ENCODE peak calls at places on chromosomes 6 and 20, in seven cellular contexts. T is K562, X is HFFc6, W is glutamatergic neuron, C is BE2C, E is left ventricle myocardium inferior, I is thoracic aorta. R is an unnamed sample.

GRCh38 chr20:2470051-2470431 is 548 bp downstream of the SNRPB start:
- DNase-seq in T (peak), X (peak), W (peak), C (peak), E (no peak), I (no peak), R (peak)

GRCh38 chr6:390914-391558 is 516 bp upstream of the IRF4 start:
- DNase-seq in T (no peak), X (peak), W (no peak), C (no peak), E (no peak), I (no peak), R (no peak)

GRCh38 chr6:145138469-145139185 is 596.7 kb downstream of the EPM2A start:
- DNase-seq in T (no peak), X (no peak), W (no peak), C (no peak), E (no peak), I (no peak), R (no peak)

GRCh38 chr6:101397199-101397598 is 3.7 kb downstream of the GRIK2 start:
- DNase-seq in T (no peak), X (no peak), W (no peak), C (no peak), E (no peak), I (no peak), R (peak)

GRCh38 chr20:38414769-38415450 is 20.2 kb downstream of the SNHG17 start:
- DNase-seq in T (no peak), X (no peak), W (no peak), C (no peak), E (no peak), I (no peak), R (no peak)

GRCh38 chr6:84618046-84618752 is 146.2 kb downstream of the TBX18 start:
- DNase-seq in T (no peak), X (peak), W (no peak), C (no peak), E (no peak), I (no peak), R (peak)

GRCh38 chr6:170039156-170040114 is 251.4 kb downstream of the DLL1 start:
- DNase-seq in T (no peak), X (no peak), W (peak), C (no peak), E (no peak), I (no peak), R (no peak)

GRCh38 chr20:35757098-35757705 is 14.6 kb upstream of the PHF20 start:
- DNase-seq in T (peak), X (no peak), W (no peak), C (no peak), E (no peak), I (no peak), R (no peak)

GRCh38 chr6:551829-552350 is 105.0 kb downstream of the HUS1B start:
- DNase-seq in T (no peak), X (no peak), W (no peak), C (no peak), E (no peak), I (no peak), R (no peak)

GRCh38 chr6:111794300-111794699 is 79.0 kb downstream of the FYN start:
- DNase-seq in T (no peak), X (no peak), W (no peak), C (no peak), E (no peak), I (no peak), R (no peak)

GRCh38 chr6:40788661-40789111 is 201.5 kb upstream of the LRFN2 start:
- DNase-seq in T (no peak), X (no peak), W (no peak), C (peak), E (no peak), I (no peak), R (peak)

GRCh38 chr20:60097285-60097684 is 139.1 kb downstream of the CDH26 start:
- DNase-seq in T (no peak), X (no peak), W (no peak), C (no peak), E (no peak), I (no peak), R (no peak)

GRCh38 chr20:46959081-46959692 is 64.5 kb downstream of the EYA2 start:
- DNase-seq in T (no peak), X (peak), W (no peak), C (no peak), E (no peak), I (no peak), R (peak)

GRCh38 chr6:136586295-136586694 is 36.1 kb upstream of the MAP7 start:
- DNase-seq in T (no peak), X (peak), W (no peak), C (no peak), E (no peak), I (no peak), R (peak)

GRCh38 chr6:118012944-118013343 is 105.9 kb downstream of the SLC35F1 start:
- DNase-seq in T (no peak), X (no peak), W (no peak), C (no peak), E (no peak), I (no peak), R (no peak)

GRCh38 chr6:76706566-76706965 is 634.1 kb upstream of the IMPG1 start:
- DNase-seq in T (no peak), X (no peak), W (no peak), C (no peak), E (no peak), I (no peak), R (peak)

GRCh38 chr6:139126255-139126654 is 8.6 kb upstream of the HECA start:
- DNase-seq in T (no peak), X (peak), W (no peak), C (no peak), E (no peak), I (no peak), R (peak)

GRCh38 chr20:24102290-24102689 is 113.7 kb upstream of the GGTLC1 start:
- DNase-seq in T (no peak), X (no peak), W (no peak), C (no peak), E (no peak), I (no peak), R (peak)

GRCh38 chr6:90537027-90537426 is 49.8 kb downstream of the MAP3K7 start:
- DNase-seq in T (no peak), X (peak), W (no peak), C (no peak), E (no peak), I (no peak), R (peak)

GRCh38 chr6:140572129-140572528 is 1197.7 kb upstream of the CITED2 start:
- DNase-seq in T (no peak), X (peak), W (no peak), C (no peak), E (no peak), I (no peak), R (peak)

GRCh38 chr20:32743237-32744112 is at the start of gene COMMD7:
- DNase-seq in T (peak), X (peak), W (peak), C (peak), E (peak), I (no peak), R (peak)

GRCh38 chr6:150491131-150491795 is 108.4 kb upstream of the PLEKHG1 start:
- DNase-seq in T (no peak), X (peak), W (no peak), C (no peak), E (no peak), I (no peak), R (peak)

GRCh38 chr6:149089508-149089907 is 228.0 kb upstream of the TAB2 start:
- DNase-seq in T (no peak), X (no peak), W (no peak), C (no peak), E (no peak), I (no peak), R (no peak)
- TF ChIP-seq CTCF in T (peak), X (no peak), W (no peak), C (peak), E (no peak), I (no peak), R (no peak)

DNA sequence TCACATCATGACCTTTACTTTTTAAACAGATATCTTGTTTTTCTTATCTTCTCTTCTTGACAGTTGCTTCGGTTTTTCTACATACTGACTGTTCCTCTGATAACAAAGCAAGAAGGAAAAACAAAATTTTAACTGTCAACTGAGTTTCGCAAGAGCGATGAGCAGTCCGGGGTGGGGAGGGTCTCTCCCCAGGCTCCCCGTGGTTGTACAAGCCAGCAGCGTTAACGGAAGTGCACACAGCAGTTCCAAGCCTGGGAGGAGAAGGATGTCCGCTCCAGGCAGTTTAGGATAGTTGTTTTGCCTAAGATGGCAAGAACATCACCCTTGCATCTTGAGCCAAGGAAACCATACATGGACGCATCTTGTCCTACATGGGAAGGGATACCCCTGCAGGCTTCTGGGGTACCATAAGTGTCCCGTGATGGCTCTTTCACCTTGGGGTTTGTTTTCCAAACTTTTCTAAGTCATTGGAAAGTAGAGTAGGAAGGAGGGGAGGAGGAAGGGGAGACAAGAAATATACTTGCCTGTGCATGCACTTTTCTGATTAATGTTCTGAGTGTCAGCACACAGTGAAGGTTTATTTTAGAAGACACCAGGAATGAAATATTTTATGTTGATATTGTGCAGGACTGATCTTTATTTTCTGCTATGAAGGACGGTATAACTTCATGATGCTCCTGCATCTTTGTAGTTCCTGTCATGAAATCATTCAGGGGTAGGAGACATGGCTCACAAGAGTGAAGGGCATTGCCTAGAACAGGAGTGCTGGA is 20.8 kb downstream of the SLC24A3 start:
- DNase-seq in T (no peak), X (no peak), W (no peak), C (no peak), E (no peak), I (no peak), R (no peak)
- TF ChIP-seq CTCF in T (no peak), X (no peak), W (no peak), C (no peak), E (no peak), I (no peak), R (no peak)

GRCh38 chr20:62624719-62625455 is 17.4 kb upstream of the SLCO4A1 start:
- DNase-seq in T (no peak), X (no peak), W (no peak), C (no peak), E (no peak), I (no peak), R (no peak)

GRCh38 chr20:62622877-62623487 is 19.3 kb upstream of the SLCO4A1 start:
- DNase-seq in T (no peak), X (no peak), W (no peak), C (no peak), E (no peak), I (no peak), R (no peak)

GRCh38 chr20:62623488-62624324 is 18.6 kb upstream of the SLCO4A1 start:
- DNase-seq in T (peak), X (peak), W (peak), C (peak), E (peak), I (peak), R (peak)

GRCh38 chr20:62625516-62625915 is 16.8 kb upstream of the SLCO4A1 start:
- DNase-seq in T (no peak), X (no peak), W (no peak), C (no peak), E (no peak), I (no peak), R (no peak)

DNA sequence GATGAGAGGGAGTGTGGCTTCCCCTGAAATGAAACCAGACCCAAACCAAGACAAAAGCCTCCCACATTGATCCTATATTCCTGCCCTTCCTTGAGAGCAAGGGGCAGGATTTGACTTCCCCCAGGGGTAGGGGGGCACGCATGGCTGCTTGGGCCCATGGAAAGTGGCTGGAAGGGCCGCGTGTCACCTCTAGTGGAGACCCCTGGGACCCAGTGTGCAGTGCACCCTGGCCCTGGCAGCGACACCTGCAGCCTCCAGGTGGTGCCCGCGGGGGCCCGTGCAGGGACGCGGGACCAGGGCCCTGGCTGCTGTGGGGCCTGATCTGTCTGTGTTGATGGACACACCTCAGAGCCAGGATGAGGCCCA is 18.0 kb upstream of the SLCO4A1 start:
- DNase-seq in T (no peak), X (no peak), W (no peak), C (peak), E (no peak), I (no peak), R (no peak)
- TF ChIP-seq CTCF in T (peak), X (no peak), W (no peak), C (peak), E (no peak), I (no peak), R (no peak)

GRCh38 chr6:88629838-88630462 is 333.5 kb downstream of the RNGTT start:
- DNase-seq in T (no peak), X (no peak), W (no peak), C (no peak), E (no peak), I (no peak), R (no peak)
- TF ChIP-seq CTCF in T (no peak), X (no peak), W (no peak), C (peak), E (no peak), I (no peak), R (no peak)

DNA sequence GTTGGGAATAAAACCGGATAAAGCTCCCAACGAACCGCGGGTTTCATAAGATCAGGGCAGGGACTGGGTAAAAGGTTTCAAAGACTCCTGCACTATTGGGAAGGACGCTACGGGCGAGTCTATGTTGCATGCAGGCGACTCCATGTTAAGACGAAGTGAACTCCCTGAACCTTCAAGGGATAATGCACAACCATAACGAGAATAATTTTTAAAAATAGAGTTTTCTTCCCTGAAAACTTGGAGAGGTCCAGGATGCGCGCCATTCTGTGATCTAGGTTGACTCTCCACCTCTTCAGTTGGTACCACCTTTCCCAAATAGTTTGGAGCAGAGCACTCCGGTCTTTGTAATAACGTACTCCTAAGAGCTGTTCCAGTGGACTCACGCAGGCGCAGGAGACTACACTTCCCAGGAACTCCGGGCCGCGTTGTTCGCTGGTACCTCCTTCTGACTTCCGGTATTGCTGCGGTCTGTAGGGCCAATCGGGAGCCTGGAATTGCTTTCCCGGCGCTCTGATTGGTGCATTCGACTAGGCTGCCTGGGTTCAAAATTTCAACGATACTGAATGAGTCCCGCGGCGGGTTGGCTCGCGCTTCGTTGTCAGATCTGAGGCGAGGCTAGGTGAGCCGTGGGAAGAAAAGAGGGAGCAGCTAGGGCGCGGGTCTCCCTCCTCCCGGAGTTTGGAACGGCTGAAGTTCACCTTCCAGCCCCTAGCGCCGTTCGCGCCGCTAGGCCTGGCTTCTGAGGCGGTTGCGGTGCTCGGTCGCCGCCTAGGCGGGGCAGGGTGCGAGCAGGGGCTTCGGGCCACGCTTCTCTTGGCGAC is at the start of gene TPX2:
- DNase-seq in T (peak), X (peak), W (peak), C (peak), E (peak), I (peak), R (peak)
- TF ChIP-seq CTCF in T (peak), X (peak), W (peak), C (no peak), E (peak), I (peak), R (peak)

GRCh38 chr6:4125933-4126864 is 9.2 kb downstream of the ECI2 start:
- DNase-seq in T (no peak), X (peak), W (no peak), C (no peak), E (no peak), I (no peak), R (peak)
- TF ChIP-seq CTCF in T (peak), X (peak), W (no peak), C (no peak), E (peak), I (peak), R (peak)